ENCODE peak calls at places on chromosome 1, in four cellular contexts. D is aorta, E is Peyer's patch, A is NCI-H2081. Y is an unnamed sample.

GRCh38 chr1:206415913-206416312 is 54.4 kb upstream of the IKBKE start:
- DNase-seq in D (no peak), E (no peak), A (no peak), Y (no peak)

GRCh38 chr1:195717651-195718050 is 890.6 kb downstream of the KCNT2 start:
- DNase-seq in D (no peak), E (no peak), A (no peak), Y (no peak)

GRCh38 chr1:99849413-99849743 is 783 bp upstream of the AGL start:
- DNase-seq in D (no peak), E (no peak), A (no peak), Y (no peak)

GRCh38 chr1:3002349-3003038 is 18.8 kb upstream of the ACTRT2 start:
- DNase-seq in D (peak; percentile 44), E (no peak), A (no peak), Y (no peak)

GRCh38 chr1:244112646-244113045 is 61.6 kb downstream of the ZBTB18 start:
- DNase-seq in D (no peak), E (no peak), A (no peak), Y (no peak)

GRCh38 chr1:165439287-165439686 is 5.6 kb downstream of the RXRG start:
- DNase-seq in D (no peak), E (no peak), A (no peak), Y (no peak)

GRCh38 chr1:153389978-153390879 is 644 bp downstream of the S100A8 start:
- DNase-seq in D (no peak), E (no peak), A (no peak), Y (no peak)

GRCh38 chr1:211581521-211581920 is 2.6 kb upstream of the SLC30A1 start:
- DNase-seq in D (no peak), E (no peak), A (no peak), Y (no peak)

GRCh38 chr1:167479331-167479979 is 38.9 kb downstream of the CD247 start:
- DNase-seq in D (no peak), E (no peak), A (no peak), Y (no peak)

GRCh38 chr1:114437812-114438211 is 73.2 kb downstream of the TRIM33 start:
- DNase-seq in D (no peak), E (no peak), A (no peak), Y (no peak)

GRCh38 chr1:84089470-84090261 is 54.4 kb upstream of the PRKACB start:
- DNase-seq in D (no peak), E (no peak), A (no peak), Y (no peak)

GRCh38 chr1:228094432-228095016 is 8.6 kb downstream of the C1orf35 start:
- DNase-seq in D (no peak), E (no peak), A (no peak), Y (no peak)

GRCh38 chr1:74641161-74641560 is 32.4 kb downstream of the ERICH3 start:
- DNase-seq in D (no peak), E (no peak), A (no peak), Y (no peak)

GRCh38 chr1:30782361-30783243 is 25.0 kb upstream of the LAPTM5 start:
- DNase-seq in D (peak; percentile 82), E (peak; percentile 57), A (peak; percentile 50), Y (peak; percentile 15)

GRCh38 chr1:153728305-153729066 is 636 bp downstream of the INTS3 start:
- DNase-seq in D (peak; percentile 65), E (no peak), A (peak; percentile 16), Y (no peak)

GRCh38 chr1:85504417-85504816 is 39.5 kb upstream of the DDAH1 start:
- DNase-seq in D (no peak), E (no peak), A (no peak), Y (no peak)

GRCh38 chr1:40432644-40433385 is 17.5 kb upstream of the ZFP69B start:
- DNase-seq in D (no peak), E (no peak), A (no peak), Y (no peak)

Y was measured in NCI-H2029 treated with DMSO at 0.1 percent for 48 hours.